ENCODE peak calls at places on chromosomes 4 and X, in eight cellular contexts. K is lower leg skin, O is ascending aorta, N is AG09319, Q is WTC11, S is endothelial cell, P is neural progenitor cell, A is uterus. W is an unnamed sample.
A peak's percentile ranks its signal among the peaks of the same experiment; 100 is the strongest.

GRCh38 chr4:61231421-61231820 is 31.3 kb downstream of the ADGRL3 start:
- DNase-seq in K (no peak), O (no peak), N (no peak), Q (no peak), S (no peak), P (no peak), A (no peak), W (no peak)

GRCh38 chr4:185201983-185202962 is 1.5 kb downstream of the CFAP97 start:
- DNase-seq in K (no peak), O (peak; percentile 62), N (no peak), Q (no peak), S (peak; percentile 59), P (peak; percentile 32), A (no peak), W (no peak)

GRCh38 chrX:49185062-49185394 is 1.1 kb downstream of the PRICKLE3 start:
- DNase-seq in K (no peak), O (no peak), N (no peak), Q (no peak), S (no peak), P (no peak), A (no peak), W (no peak)

GRCh38 chr4:97104006-97104405 is 1039.3 kb downstream of the STPG2 start:
- DNase-seq in K (no peak), O (no peak), N (no peak), Q (no peak), S (no peak), P (no peak), A (no peak), W (no peak)

GRCh38 chr4:55906999-55907398 is 41.7 kb upstream of the CEP135 start:
- DNase-seq in K (no peak), O (no peak), N (no peak), Q (no peak), S (no peak), P (no peak), A (no peak), W (no peak)

GRCh38 chrX:63686878-63687714 is 97.9 kb downstream of the ARHGEF9 start:
- DNase-seq in K (no peak), O (no peak), N (peak; percentile 5), Q (peak; percentile 13), S (peak; percentile 18), P (peak; percentile 51), A (no peak), W (no peak)

GRCh38 chr4:176840166-176840565 is 47.4 kb upstream of the VEGFC start:
- DNase-seq in K (no peak), O (no peak), N (no peak), Q (no peak), S (no peak), P (no peak), A (no peak), W (no peak)

GRCh38 chr4:31370866-31371465 is 650.8 kb downstream of the PCDH7 start:
- DNase-seq in K (no peak), O (no peak), N (peak; percentile 5), Q (no peak), S (peak; percentile 5), P (peak; percentile 65), A (no peak), W (no peak)

GRCh38 chr4:145034727-145035211 is 63.2 kb downstream of the ANAPC10 start:
- DNase-seq in K (no peak), O (no peak), N (peak; percentile 20), Q (no peak), S (no peak), P (no peak), A (no peak), W (no peak)

GRCh38 chrX:138745215-138745614 is 33.7 kb upstream of the FGF13 start:
- DNase-seq in K (peak; percentile 14), O (no peak), N (peak; percentile 20), Q (no peak), S (peak; percentile 51), P (peak; percentile 69), A (peak; percentile 15), W (no peak)

GRCh38 chr4:53000560-53000959 is 138.4 kb downstream of the RASL11B start:
- DNase-seq in K (no peak), O (no peak), N (no peak), Q (no peak), S (no peak), P (no peak), A (no peak), W (no peak)

GRCh38 chr4:78512357-78512920 is 39.1 kb upstream of the ANXA3 start:
- DNase-seq in K (no peak), O (no peak), N (peak; percentile 16), Q (no peak), S (no peak), P (no peak), A (no peak), W (no peak)

GRCh38 chr4:95506264-95506663 is 42.5 kb downstream of the UNC5C start:
- DNase-seq in K (no peak), O (no peak), N (no peak), Q (no peak), S (no peak), P (no peak), A (no peak), W (no peak)

GRCh38 chr4:143819029-143819428 is 86.3 kb downstream of the GYPE start:
- DNase-seq in K (no peak), O (no peak), N (no peak), Q (no peak), S (no peak), P (no peak), A (no peak), W (no peak)

GRCh38 chr4:144181386-144181785 is 40.9 kb upstream of the GYPA start:
- DNase-seq in K (no peak), O (no peak), N (no peak), Q (no peak), S (no peak), P (no peak), A (no peak), W (no peak)

GRCh38 chr4:65635051-65635821 is 35.1 kb downstream of the EPHA5 start:
- DNase-seq in K (no peak), O (no peak), N (no peak), Q (no peak), S (no peak), P (no peak), A (no peak), W (no peak)

GRCh38 chr4:55947912-55948725 is 626 bp upstream of the CEP135 start:
- DNase-seq in K (no peak), O (no peak), N (peak; percentile 68), Q (no peak), S (peak; percentile 7), P (no peak), A (no peak), W (no peak)

GRCh38 chr4:25547343-25547742 is 108.3 kb upstream of the SLC34A2 start:
- DNase-seq in K (no peak), O (no peak), N (no peak), Q (no peak), S (no peak), P (no peak), A (no peak), W (no peak)

GRCh38 chrX:140918398-140919043 is 83.9 kb upstream of the SPANXB1 start:
- DNase-seq in K (no peak), O (peak; percentile 64), N (peak; percentile 29), Q (peak; percentile 33), S (peak; percentile 38), P (peak; percentile 73), A (no peak), W (no peak)

GRCh38 chrX:2608638-2609430 is 82.3 kb upstream of the CD99 start:
- DNase-seq in K (peak; percentile 82), O (peak; percentile 91), N (peak; percentile 69), Q (peak; percentile 80), S (peak; percentile 72), P (peak; percentile 88), A (peak; percentile 82), W (peak; percentile 68)

GRCh38 chr4:1033840-1034551 is 22.6 kb downstream of the FGFRL1 start:
- DNase-seq in K (no peak), O (peak; percentile 91), N (no peak), Q (no peak), S (no peak), P (no peak), A (no peak), W (no peak)

GRCh38 chr4:105978684-105979296 is 83.5 kb downstream of the NPNT start:
- DNase-seq in K (no peak), O (peak; percentile 88), N (peak; percentile 66), Q (no peak), S (no peak), P (no peak), A (peak; percentile 24), W (no peak)

DNA sequence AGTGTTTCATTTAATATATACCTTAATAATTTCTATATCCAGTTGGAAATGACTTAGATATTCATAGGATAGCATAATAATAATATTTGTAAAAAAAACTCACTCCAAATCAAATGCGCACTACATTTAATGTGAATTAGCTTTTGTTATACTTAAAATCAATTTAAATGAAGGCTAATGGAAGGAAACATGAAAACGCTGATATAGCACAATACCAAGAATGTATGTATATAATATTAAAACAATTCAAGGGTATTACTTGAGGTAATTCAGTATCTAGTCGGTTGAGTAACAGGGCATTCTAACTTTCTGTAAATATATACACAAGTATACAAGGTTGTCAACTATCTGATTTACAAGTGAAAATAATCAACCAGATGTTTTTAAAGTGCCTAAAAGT is 307.1 kb upstream of the TEX13C start:
- DNase-seq in K (no peak), O (no peak), N (no peak), Q (no peak), S (no peak), P (no peak), A (no peak), W (no peak)
- TF ChIP-seq CTCF in K (no peak), O (no peak), N (no peak), Q (no peak), S (no peak), P (no peak), A (no peak), W (no peak)

GRCh38 chr4:21077967-21078366 is 377.7 kb downstream of the PACRGL start:
- DNase-seq in K (no peak), O (no peak), N (no peak), Q (no peak), S (no peak), P (no peak), A (no peak), W (no peak)
- TF ChIP-seq CTCF in K (no peak), O (no peak), N (no peak), Q (no peak), S (no peak), P (no peak), A (no peak), W (no peak)

GRCh38 chrX:77450415-77450814 is 3.2 kb downstream of the FGF16 start:
- DNase-seq in K (no peak), O (no peak), N (no peak), Q (no peak), S (no peak), P (no peak), A (no peak), W (no peak)
- TF ChIP-seq CTCF in K (no peak), O (no peak), N (no peak), Q (no peak), S (no peak), P (no peak), A (no peak), W (no peak)

DNA sequence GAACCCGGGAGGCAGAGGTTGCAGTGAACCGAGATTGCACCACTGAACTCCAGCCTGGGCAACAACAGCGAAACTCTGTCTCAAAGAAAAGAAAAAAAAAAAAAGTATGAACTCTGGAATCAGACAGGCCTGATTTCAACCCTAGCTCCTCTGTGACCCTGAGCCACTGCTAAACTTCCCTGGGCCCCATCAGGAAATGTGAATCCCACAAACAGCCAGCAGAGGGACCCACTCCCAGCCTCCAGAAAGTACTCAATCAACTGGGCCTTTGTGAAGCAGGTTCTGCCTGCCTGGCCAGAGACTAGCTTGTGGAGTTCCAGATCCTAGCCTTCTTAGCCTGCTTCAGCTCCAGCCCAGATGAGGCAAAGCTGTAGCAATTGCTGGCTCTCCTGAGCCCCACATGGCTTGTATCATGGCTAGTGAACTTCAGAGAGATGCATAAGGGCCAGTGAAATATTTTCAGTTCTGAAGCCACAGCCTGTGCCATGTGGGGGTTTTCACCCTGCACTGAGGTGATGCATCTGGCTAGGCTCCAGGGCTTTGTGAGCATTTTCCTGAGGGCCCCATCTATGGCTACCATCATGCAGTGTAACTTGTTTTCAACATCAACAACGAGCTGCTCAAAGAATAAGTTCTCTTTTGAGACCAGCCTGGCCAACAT is 7.2 kb upstream of the IDS start:
- DNase-seq in K (peak; percentile 22), O (peak; percentile 68), N (no peak), Q (peak; percentile 48), S (peak; percentile 56), P (peak; percentile 62), A (peak; percentile 21), W (peak; percentile 35)
- TF ChIP-seq CTCF in K (no peak), O (peak; percentile 51), N (peak; percentile 61), Q (peak; percentile 23), S (peak; percentile 56), P (peak; percentile 66), A (peak; percentile 33), W (peak; percentile 59)

W was measured in natural killer cell.